ENCODE peak calls at places on chromosomes 5 and 9, in ten cellular contexts. O, K, P, E, J, C, B, V, L and A are unnamed samples.
A peak's percentile ranks its signal among the peaks of the same experiment; 100 is the strongest.

GRCh38 chr9:96620832-96621269 is 1.2 kb upstream of the CDC14B start:
- DNase-seq in O (peak; percentile 23), K (no peak), P (no peak), E (no peak), J (no peak), C (no peak), B (no peak), V (no peak), L (no peak), A (peak; percentile 79)

GRCh38 chr5:134435525-134435924 is 23.8 kb upstream of the CDKN2AIPNL start:
- DNase-seq in O (peak; percentile 52), K (no peak), P (no peak), E (peak; percentile 92), J (no peak), C (no peak), B (no peak), V (peak; percentile 89), L (no peak), A (no peak)

GRCh38 chr9:122900791-122901190 is 4.4 kb downstream of the RC3H2 start:
- DNase-seq in O (no peak), K (no peak), P (no peak), E (peak; percentile 43), J (no peak), C (no peak), B (no peak), V (no peak), L (peak; percentile 52), A (no peak)

GRCh38 chr5:154475613-154476342 is 2.2 kb downstream of the HAND1 start:
- DNase-seq in O (no peak), K (no peak), P (no peak), E (no peak), J (peak; percentile 75), C (no peak), B (no peak), V (no peak), L (no peak), A (peak; percentile 51)

GRCh38 chr9:82101475-82101874 is 112.9 kb downstream of the SPATA31D1 start:
- DNase-seq in O (no peak), K (no peak), P (no peak), E (no peak), J (no peak), C (no peak), B (no peak), V (peak; percentile 20), L (no peak), A (no peak)

GRCh38 chr5:180067986-180068385 is 3.6 kb downstream of the RNF130 start:
- DNase-seq in O (no peak), K (no peak), P (no peak), E (no peak), J (no peak), C (no peak), B (no peak), V (no peak), L (no peak), A (no peak)

GRCh38 chr9:122865300-122865699 is 36.9 kb upstream of the PDCL start:
- DNase-seq in O (no peak), K (no peak), P (no peak), E (no peak), J (no peak), C (no peak), B (no peak), V (no peak), L (no peak), A (no peak)

GRCh38 chr9:97572196-97572891 is 60.8 kb downstream of the TSTD2 start:
- DNase-seq in O (no peak), K (peak; percentile 16), P (peak; percentile 83), E (no peak), J (no peak), C (no peak), B (no peak), V (no peak), L (no peak), A (no peak)

GRCh38 chr5:92769986-92770385 is 811.0 kb downstream of the NR2F1-AS1 start:
- DNase-seq in O (no peak), K (no peak), P (no peak), E (peak; percentile 86), J (no peak), C (no peak), B (no peak), V (peak; percentile 49), L (no peak), A (no peak)

GRCh38 chr9:132591751-132592314 is 9.4 kb downstream of the BARHL1 start:
- DNase-seq in O (no peak), K (no peak), P (no peak), E (no peak), J (no peak), C (no peak), B (no peak), V (no peak), L (no peak), A (no peak)

GRCh38 chr5:61620660-61621650 is 288.9 kb downstream of the ZSWIM6 start:
- DNase-seq in O (no peak), K (no peak), P (no peak), E (no peak), J (peak; percentile 52), C (peak; percentile 70), B (no peak), V (no peak), L (no peak), A (no peak)

GRCh38 chr5:157025093-157025698 is 33.7 kb downstream of the HAVCR1 start:
- DNase-seq in O (no peak), K (peak; percentile 97), P (no peak), E (no peak), J (no peak), C (no peak), B (no peak), V (no peak), L (peak; percentile 98), A (no peak)

GRCh38 chr9:2060425-2060824 is 45.3 kb downstream of the SMARCA2 start:
- DNase-seq in O (no peak), K (no peak), P (no peak), E (peak; percentile 24), J (no peak), C (no peak), B (peak; percentile 25), V (no peak), L (no peak), A (no peak)

GRCh38 chr9:27154923-27155322 is 45.9 kb downstream of the TEK start:
- DNase-seq in O (peak; percentile 6), K (no peak), P (no peak), E (peak; percentile 95), J (no peak), C (no peak), B (no peak), V (peak; percentile 1), L (no peak), A (no peak)

GRCh38 chr9:104879555-104880318 is 48.2 kb downstream of the ABCA1 start:
- DNase-seq in O (no peak), K (no peak), P (no peak), E (peak; percentile 88), J (peak; percentile 23), C (no peak), B (no peak), V (peak; percentile 9), L (no peak), A (no peak)

GRCh38 chr5:133877351-133878235 is 90.8 kb downstream of the C5orf15 start:
- DNase-seq in O (no peak), K (no peak), P (no peak), E (no peak), J (peak; percentile 39), C (no peak), B (no peak), V (no peak), L (no peak), A (peak; percentile 45)

GRCh38 chr9:86282979-86283535 is 719 bp upstream of the ISCA1 start:
- DNase-seq in O (peak; percentile 7), K (no peak), P (no peak), E (peak; percentile 88), J (no peak), C (no peak), B (no peak), V (peak; percentile 94), L (no peak), A (no peak)

GRCh38 chr5:124736814-124737186 is 9.6 kb downstream of the ZNF608 start:
- DNase-seq in O (no peak), K (no peak), P (no peak), E (no peak), J (no peak), C (no peak), B (no peak), V (peak; percentile 36), L (no peak), A (no peak)

GRCh38 chr9:132944294-132945185 is at the start of gene TSC1:
- DNase-seq in O (peak; percentile 98), K (peak; percentile 98), P (peak; percentile 97), E (peak; percentile 94), J (peak; percentile 99), C (peak; percentile 99), B (peak; percentile 98), V (peak; percentile 98), L (peak; percentile 97), A (peak; percentile 97)

GRCh38 chr5:139808481-139809330 is 13.1 kb downstream of the PSD2 start:
- DNase-seq in O (peak; percentile 67), K (peak; percentile 60), P (no peak), E (peak; percentile 24), J (peak; percentile 67), C (peak; percentile 50), B (peak; percentile 38), V (peak; percentile 64), L (peak; percentile 42), A (peak; percentile 82)

GRCh38 chr9:110638381-110638954 is 30.1 kb upstream of the MUSK start:
- DNase-seq in O (no peak), K (no peak), P (no peak), E (peak; percentile 54), J (no peak), C (no peak), B (no peak), V (peak; percentile 67), L (no peak), A (no peak)

GRCh38 chr5:37532976-37533740 is 154.0 kb downstream of the WDR70 start:
- DNase-seq in O (no peak), K (no peak), P (no peak), E (no peak), J (no peak), C (no peak), B (no peak), V (no peak), L (no peak), A (no peak)

GRCh38 chr5:86500947-86501346 is 116.8 kb upstream of the COX7C start:
- DNase-seq in O (peak; percentile 33), K (no peak), P (no peak), E (no peak), J (no peak), C (no peak), B (no peak), V (no peak), L (no peak), A (no peak)

GRCh38 chr9:113963017-113963620 is 87.0 kb downstream of the ZNF618 start:
- DNase-seq in O (peak; percentile 45), K (peak; percentile 57), P (no peak), E (peak; percentile 49), J (no peak), C (no peak), B (no peak), V (peak; percentile 76), L (peak; percentile 24), A (peak; percentile 67)

GRCh38 chr5:10243660-10244240 is 5.9 kb downstream of the ATPSCKMT start:
- DNase-seq in O (no peak), K (no peak), P (no peak), E (no peak), J (no peak), C (no peak), B (no peak), V (no peak), L (no peak), A (no peak)

GRCh38 chr9:135559606-135560005 is 1.9 kb upstream of the PAEP start:
- DNase-seq in O (no peak), K (no peak), P (no peak), E (no peak), J (no peak), C (no peak), B (no peak), V (peak; percentile 6), L (no peak), A (no peak)

GRCh38 chr5:36948041-36948440 is 71.5 kb downstream of the NIPBL start:
- DNase-seq in O (no peak), K (no peak), P (no peak), E (peak; percentile 43), J (no peak), C (no peak), B (no peak), V (peak; percentile 72), L (no peak), A (no peak)

GRCh38 chr5:179803651-179804598 is 2.7 kb downstream of the MGAT4B start:
- DNase-seq in O (peak; percentile 19), K (peak; percentile 66), P (no peak), E (peak; percentile 41), J (peak; percentile 75), C (no peak), B (no peak), V (peak; percentile 76), L (peak; percentile 45), A (no peak)